ENCODE peak calls at places on chromosomes 11 and 22, in five cellular contexts. N is IMR-90, C is thyroid gland, P is A549, K is NB4. Q is an unnamed sample.
A peak's percentile ranks its signal among the peaks of the same experiment; 100 is the strongest.

GRCh38 chr11:82176365-82176764 is 557.3 kb downstream of the FAM181B start:
- DNase-seq in N (no peak), C (no peak), P (no peak), K (no peak), Q (no peak)

GRCh38 chr22:43006753-43007152 is 8.2 kb downstream of the PACSIN2 start:
- DNase-seq in P (no peak), N (no peak), C (no peak), K (no peak), Q (no peak)

GRCh38 chr22:45516923-45517675 is 14.4 kb downstream of the FBLN1 start:
- DNase-seq in K (no peak), C (no peak), N (peak; percentile 62), P (peak; percentile 16), Q (no peak)

GRCh38 chr22:46023558-46023981 is 46.6 kb upstream of the WNT7B start:
- DNase-seq in C (no peak), P (no peak), N (peak; percentile 92), K (no peak), Q (peak; percentile 48)

GRCh38 chr11:125494601-125494986 is 1.5 kb downstream of the FEZ1 start:
- DNase-seq in C (no peak), N (peak; percentile 14), P (no peak), K (no peak), Q (no peak)

GRCh38 chr11:74307409-74307808 is 4.0 kb downstream of the P4HA3 start:
- DNase-seq in C (peak; percentile 29), N (peak; percentile 68), K (no peak), P (no peak), Q (peak; percentile 20)

GRCh38 chr11:77669848-77670511 is 32.4 kb upstream of the CLNS1A start:
- DNase-seq in P (peak; percentile 65), N (peak; percentile 68), K (no peak), C (no peak), Q (no peak)

GRCh38 chr11:116581349-116581748 is 191.4 kb downstream of the BUD13 start:
- DNase-seq in K (no peak), N (no peak), C (no peak), P (no peak), Q (no peak)

GRCh38 chr22:36419177-36419911 is 31.6 kb upstream of the MYH9 start:
- DNase-seq in N (peak; percentile 96), P (no peak), K (peak; percentile 80), C (peak; percentile 61), Q (peak; percentile 63)

GRCh38 chr11:9787981-9788521 is 124.2 kb downstream of the SWAP70 start:
- DNase-seq in P (no peak), K (peak; percentile 54), N (peak; percentile 95), C (peak; percentile 49), Q (no peak)

GRCh38 chr11:59403546-59403945 is 22.7 kb downstream of the OR5A2 start:
- DNase-seq in N (no peak), C (no peak), K (no peak), P (peak; percentile 2), Q (no peak)

GRCh38 chr11:2794419-2794795 is 91.2 kb downstream of the CDKN1C start:
- DNase-seq in K (peak; percentile 70), P (no peak), C (peak; percentile 2), N (no peak), Q (peak; percentile 38)

GRCh38 chr11:131300304-131300703 is 70.1 kb upstream of the NTM start:
- DNase-seq in N (no peak), K (no peak), P (no peak), C (no peak), Q (no peak)

GRCh38 chr11:125412177-125412496 is 83.9 kb downstream of the FEZ1 start:
- DNase-seq in P (no peak), C (no peak), K (no peak), N (no peak), Q (no peak)

GRCh38 chr22:36977401-36977861 is 41.8 kb downstream of the TST start:
- DNase-seq in N (peak; percentile 9), K (peak; percentile 81), P (peak; percentile 72), C (peak; percentile 52), Q (peak; percentile 72)

GRCh38 chr11:2525941-2526807 is 81.4 kb downstream of the KCNQ1 start:
- DNase-seq in C (peak; percentile 94), K (no peak), N (no peak), P (no peak), Q (peak; percentile 40)

GRCh38 chr22:30754971-30755759 is 60.5 kb downstream of the OSBP2 start:
- DNase-seq in P (peak; percentile 73), C (peak; percentile 35), K (peak; percentile 66), N (peak; percentile 84), Q (peak; percentile 49)

GRCh38 chr22:27050771-27051170 is 393.4 kb downstream of the MIAT start:
- DNase-seq in N (no peak), P (no peak), C (no peak), K (no peak), Q (no peak)

GRCh38 chr11:114068327-114068726 is 8.8 kb downstream of the ZBTB16 start:
- DNase-seq in K (no peak), C (no peak), N (no peak), P (no peak), Q (no peak)

GRCh38 chr11:61955031-61955415 is 4.9 kb downstream of the BEST1 start:
- DNase-seq in C (peak; percentile 49), N (peak; percentile 87), K (peak; percentile 93), P (peak; percentile 62), Q (peak; percentile 81)

GRCh38 chr11:8408151-8408930 is 144.7 kb upstream of the LMO1 start:
- DNase-seq in C (no peak), N (no peak), P (no peak), K (no peak), Q (no peak)

GRCh38 chr22:47328550-47329243 is 566.2 kb downstream of the TBC1D22A start:
- DNase-seq in N (peak; percentile 96), P (peak; percentile 76), K (peak; percentile 95), C (no peak), Q (no peak)

GRCh38 chr22:39453765-39454378 is 2.9 kb upstream of the MGAT3 start:
- DNase-seq in C (no peak), P (no peak), N (peak; percentile 17), K (peak; percentile 43), Q (no peak)

GRCh38 chr11:109140857-109141515 is 281.0 kb upstream of the C11orf87 start:
- DNase-seq in K (no peak), P (no peak), N (no peak), C (no peak), Q (no peak)

GRCh38 chr22:21802056-21802455 is 65.4 kb downstream of the MAPK1 start:
- DNase-seq in C (no peak), P (no peak), N (peak; percentile 34), K (no peak), Q (no peak)

GRCh38 chr11:35138949-35139881 is at the start of gene CD44:
- DNase-seq in N (peak; percentile 86), K (peak; percentile 88), P (peak; percentile 80), C (peak; percentile 85), Q (peak; percentile 57)

GRCh38 chr11:62832346-62833234 is at the start of gene TEX54:
- DNase-seq in N (peak; percentile 22), P (no peak), K (no peak), C (peak; percentile 51), Q (peak; percentile 52)

GRCh38 chr11:64164392-64165312 is 1.3 kb downstream of the MACROD1 start:
- DNase-seq in C (peak; percentile 62), K (peak; percentile 65), P (no peak), N (no peak), Q (peak; percentile 73)

GRCh38 chr22:41862530-41863266 is 29.8 kb downstream of the SREBF2 start:
- DNase-seq in P (no peak), K (peak; percentile 23), C (peak; percentile 14), N (peak; percentile 25), Q (no peak)

GRCh38 chr11:2263012-2263565 is 7.3 kb downstream of the ASCL2 start:
- DNase-seq in P (no peak), N (no peak), C (no peak), K (no peak), Q (no peak)

GRCh38 chr11:114027396-114027795 is 32.1 kb upstream of the ZBTB16 start:
- DNase-seq in N (no peak), C (no peak), K (no peak), P (no peak), Q (no peak)

GRCh38 chr11:79076526-79077115 is 364.2 kb downstream of the TENM4 start:
- DNase-seq in C (peak; percentile 50), P (peak; percentile 31), K (peak; percentile 49), N (no peak), Q (peak; percentile 67)

GRCh38 chr22:24592144-24592845 is 578 bp downstream of the LRRC75B start:
- DNase-seq in K (no peak), P (peak; percentile 32), C (peak; percentile 54), N (no peak), Q (no peak)

DNA sequence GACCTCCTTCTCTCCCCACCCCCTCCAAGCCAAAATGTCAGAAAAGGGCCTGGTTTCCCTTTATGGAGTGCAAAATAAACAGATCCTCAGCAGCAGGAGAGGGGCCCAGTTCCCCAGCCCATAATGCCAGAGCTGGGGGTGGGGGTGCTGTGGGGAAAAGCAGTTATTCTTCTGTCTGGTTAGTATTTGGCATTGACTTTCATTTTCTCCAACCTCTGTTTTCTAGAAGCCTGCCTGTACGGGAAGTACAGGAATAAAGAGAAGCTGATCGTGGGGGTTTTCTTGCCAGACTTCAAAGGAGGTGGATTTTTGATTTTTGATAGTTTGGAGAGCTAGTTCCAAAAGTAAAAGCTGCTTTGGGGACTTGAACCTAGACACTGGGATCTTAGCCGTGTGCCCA is 22.4 kb downstream of the FLI1 start:
- DNase-seq in K (no peak), C (no peak), N (no peak), P (no peak), Q (no peak)
- TF ChIP-seq POLR2A in K (no peak), C (no peak), N (no peak), P (no peak), Q (no peak)

GRCh38 chr11:17538731-17539130 is 5.5 kb downstream of the USH1C start:
- DNase-seq in C (no peak), P (no peak), K (no peak), N (no peak), Q (no peak)
- TF ChIP-seq CTCF in C (no peak), P (no peak), K (no peak), N (no peak), Q (no peak)

DNA sequence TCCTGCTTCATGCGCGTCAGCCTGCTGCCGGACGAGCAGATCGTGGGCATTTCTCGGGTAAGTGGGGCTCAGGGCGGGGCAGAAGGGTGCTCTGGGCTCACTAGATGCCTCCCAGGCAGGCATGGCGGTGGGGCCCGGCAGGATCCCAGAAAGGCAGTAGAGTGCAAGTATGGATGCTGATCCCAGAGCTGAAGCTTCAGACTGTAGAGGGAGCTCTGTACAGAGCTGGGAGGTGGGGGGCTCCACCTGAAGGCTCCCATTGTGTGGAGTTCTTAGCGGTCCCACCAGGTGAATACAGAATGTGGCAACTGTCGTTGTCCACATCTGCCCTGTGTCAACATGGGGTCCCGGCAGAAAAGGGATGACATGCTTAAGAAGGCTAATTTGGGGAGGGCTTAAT is 16.5 kb upstream of the RHOD start:
- DNase-seq in K (no peak), C (no peak), N (no peak), P (no peak), Q (no peak)
- TF ChIP-seq POLR2A in K (no peak), C (no peak), N (no peak), P (no peak), Q (no peak)

DNA sequence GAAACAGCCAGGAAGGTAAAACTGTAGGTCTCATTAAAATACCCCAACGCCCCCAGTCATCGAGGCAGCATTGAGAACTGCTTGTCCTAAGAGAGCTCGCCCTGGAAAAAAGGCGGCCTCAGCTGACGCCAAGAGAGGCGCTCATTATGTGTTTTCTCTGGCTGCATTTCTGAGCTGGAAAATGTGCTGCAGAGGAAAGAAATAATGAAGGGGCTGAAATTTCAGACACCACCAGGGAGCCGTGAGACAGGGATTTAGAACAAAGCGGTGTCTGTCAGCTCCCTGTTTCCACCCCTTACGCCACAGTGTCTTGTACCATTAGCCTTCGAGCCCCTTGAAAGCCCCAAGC is 14.4 kb downstream of the USH1C start:
- DNase-seq in P (no peak), N (no peak), C (no peak), K (no peak), Q (no peak)
- TF ChIP-seq CTCF in P (no peak), N (no peak), C (no peak), K (no peak), Q (no peak)